ENCODE peak calls at places on chromosomes 16 and 17, in seven cellular contexts. X is pancreas; B is left lung; N is HepG2; W is CD4-positive, alpha-beta T cell; E is lower lobe of right lung; O is psoas muscle. D is an unnamed sample.

GRCh38 chr17:79183221-79184158 is 108.9 kb downstream of the ENGASE start:
- ATAC-seq in X (no peak), B (no peak), N (peak; percentile 28), W (no peak), E (no peak), O (no peak), D (no peak)

GRCh38 chr17:62067165-62068145 is 2.4 kb upstream of the MED13 start:
- ATAC-seq in X (peak; percentile 17), B (no peak), N (peak; percentile 29), W (no peak), E (no peak), O (no peak), D (no peak)

GRCh38 chr17:67365762-67366192 is 600 bp downstream of the PSMD12 start:
- ATAC-seq in X (peak; percentile 14), B (peak; percentile 22), N (peak; percentile 65), W (peak; percentile 27), E (peak; percentile 48), O (peak; percentile 62), D (no peak)

GRCh38 chr16:1953734-1954133 is 755 bp downstream of the RPL3L start:
- ATAC-seq in X (no peak), B (no peak), N (no peak), W (no peak), E (peak; percentile 11), O (peak; percentile 28), D (no peak)

GRCh38 chr17:32570081-32570396 is 83.2 kb downstream of the CDK5R1 start:
- ATAC-seq in X (no peak), B (no peak), N (no peak), W (no peak), E (no peak), O (no peak), D (no peak)

GRCh38 chr17:14318906-14319205 is 18.0 kb downstream of the HS3ST3B1 start:
- ATAC-seq in X (no peak), B (no peak), N (no peak), W (peak; percentile 61), E (no peak), O (no peak), D (no peak)

GRCh38 chr17:79427621-79428539 is 183.0 kb downstream of the RBFOX3 start:
- ATAC-seq in X (no peak), B (no peak), N (peak; percentile 43), W (no peak), E (no peak), O (no peak), D (no peak)

GRCh38 chr16:56945847-56946527 is 14.0 kb downstream of the HERPUD1 start:
- ATAC-seq in X (peak; percentile 31), B (peak; percentile 42), N (no peak), W (no peak), E (peak; percentile 29), O (no peak), D (no peak)

GRCh38 chr16:52591441-52592215 is 44.7 kb upstream of the TOX3 start:
- ATAC-seq in X (no peak), B (no peak), N (no peak), W (no peak), E (no peak), O (no peak), D (no peak)

GRCh38 chr16:80924372-80924978 is 82.2 kb downstream of the CMC2 start:
- ATAC-seq in X (peak; percentile 92), B (peak; percentile 60), N (peak; percentile 96), W (no peak), E (no peak), O (no peak), D (no peak)

GRCh38 chr17:17419621-17420020 is 57.2 kb upstream of the MED9 start:
- ATAC-seq in X (no peak), B (peak; percentile 21), N (no peak), W (no peak), E (no peak), O (no peak), D (no peak)

GRCh38 chr16:67339453-67339852 is 12.8 kb downstream of the LRRC36 start:
- ATAC-seq in X (no peak), B (no peak), N (no peak), W (no peak), E (no peak), O (no peak), D (no peak)

GRCh38 chr17:33481652-33482051 is 188.6 kb upstream of the ASIC2 start:
- ATAC-seq in X (no peak), B (no peak), N (no peak), W (no peak), E (no peak), O (no peak), D (no peak)

GRCh38 chr17:73822371-73822770 is 178.1 kb upstream of the SDK2 start:
- ATAC-seq in X (no peak), B (no peak), N (no peak), W (peak; percentile 48), E (no peak), O (no peak), D (no peak)

GRCh38 chr17:54891176-54891821 is 9.4 kb upstream of the TOM1L1 start:
- ATAC-seq in X (peak; percentile 92), B (peak; percentile 87), N (peak; percentile 94), W (no peak), E (peak; percentile 30), O (no peak), D (no peak)

DNA sequence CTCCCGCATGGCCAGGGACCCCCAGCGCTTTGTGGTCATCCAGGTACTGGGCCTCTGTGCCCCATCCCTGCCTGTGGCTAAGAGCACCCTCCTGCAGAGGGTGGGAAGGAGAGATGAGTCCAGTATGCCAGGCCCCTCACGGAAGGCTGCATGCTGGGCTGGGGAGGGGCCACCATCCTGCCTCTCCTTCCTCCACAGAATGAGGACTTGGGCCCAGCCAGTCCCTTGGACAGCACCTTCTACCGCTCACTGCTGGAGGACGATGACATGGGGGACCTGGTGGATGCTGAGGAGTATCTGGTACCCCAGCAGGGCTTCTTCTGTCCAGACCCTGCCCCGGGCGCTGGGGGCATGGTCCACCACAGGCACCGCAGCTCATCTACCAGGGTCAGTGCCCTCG is 3.7 kb downstream of the MIEN1 start:
- ATAC-seq in X (no peak), B (no peak), N (no peak), W (no peak), E (no peak), O (no peak), D (no peak)
- H3K27ac ChIP-seq in X (no peak overlapping the region), B (no peak overlapping the region), N (no peak overlapping the region), W (no peak overlapping the region), E (no peak overlapping the region), O (no peak overlapping the region), D (no peak overlapping the region)

DNA sequence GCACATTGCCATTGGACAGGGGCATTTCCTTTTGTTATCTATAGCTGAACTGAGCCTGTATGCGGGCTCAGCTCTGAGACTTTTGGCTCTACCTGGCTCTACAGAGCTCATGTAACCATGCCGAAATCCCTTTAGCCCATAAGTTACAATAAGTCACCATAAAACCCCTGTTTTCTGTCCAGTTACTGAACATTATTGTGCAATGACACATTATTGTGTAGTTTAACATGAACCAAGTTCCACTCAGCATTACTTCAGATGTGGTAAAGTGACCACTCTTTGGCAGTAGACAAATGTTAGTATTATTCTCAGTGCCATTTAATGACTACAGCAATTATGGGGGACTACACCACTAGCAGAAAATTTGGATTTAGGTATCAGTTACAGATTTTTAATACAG is 65.4 kb upstream of the RASL10B start:
- ATAC-seq in X (no peak), B (no peak), N (no peak), W (no peak), E (no peak), O (no peak), D (no peak)
- H3K27ac ChIP-seq in X (no peak overlapping the region), B (no peak overlapping the region), N (no peak overlapping the region), W (no peak overlapping the region), E (no peak overlapping the region), O (no peak overlapping the region), D (no peak overlapping the region)

GRCh38 chr17:80694992-80695912 is 150.6 kb downstream of the RPTOR start:
- ATAC-seq in X (peak; percentile 85), B (no peak), N (peak; percentile 63), W (peak; percentile 56), E (no peak), O (no peak), D (no peak)

GRCh38 chr17:80698297-80698696 is 153.7 kb downstream of the RPTOR start:
- ATAC-seq in X (no peak), B (no peak), N (no peak), W (no peak), E (no peak), O (no peak), D (no peak)

GRCh38 chr17:80695979-80696378 is 151.3 kb downstream of the RPTOR start:
- ATAC-seq in X (peak; percentile 36), B (no peak), N (no peak), W (no peak), E (no peak), O (no peak), D (no peak)

GRCh38 chr17:80696964-80697363 is 152.3 kb downstream of the RPTOR start:
- ATAC-seq in X (no peak), B (no peak), N (no peak), W (no peak), E (no peak), O (no peak), D (no peak)

DNA sequence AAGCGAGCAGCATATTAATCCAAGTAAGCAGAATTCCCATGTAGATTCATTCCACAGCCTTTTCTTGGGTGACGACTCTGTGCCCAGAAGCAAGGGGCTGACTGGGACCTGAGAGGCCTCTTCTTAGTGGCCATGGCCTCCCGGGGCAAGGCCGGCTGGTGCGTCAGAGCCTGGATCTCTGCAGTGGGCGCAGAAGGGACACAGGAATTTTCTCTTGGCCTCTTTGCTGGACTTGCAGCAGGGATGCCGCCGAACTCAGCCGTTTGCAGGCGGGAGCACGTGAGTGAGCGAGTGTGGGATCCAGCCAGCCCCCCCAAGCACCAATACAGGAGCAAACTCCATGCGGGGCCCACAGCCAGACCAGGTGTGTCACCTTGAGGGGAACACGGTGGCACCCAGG is 151.8 kb downstream of the RPTOR start:
- ATAC-seq in X (no peak), B (no peak), N (no peak), W (no peak), E (no peak), O (no peak), D (no peak)
- H3K27ac ChIP-seq in X (no peak overlapping the region), B (no peak overlapping the region), N (no peak overlapping the region), W (no peak overlapping the region), E (no peak overlapping the region), O (no peak overlapping the region), D (no peak overlapping the region)

GRCh38 chr17:50580636-50581035 is 20.1 kb downstream of the CACNA1G start:
- ATAC-seq in X (no peak), B (no peak), N (no peak), W (no peak), E (no peak), O (no peak), D (no peak)

GRCh38 chr17:50576864-50577263 is 16.3 kb downstream of the CACNA1G start:
- ATAC-seq in X (no peak), B (no peak), N (no peak), W (no peak), E (no peak), O (no peak), D (no peak)

GRCh38 chr17:50579399-50579798 is 18.9 kb downstream of the CACNA1G start:
- ATAC-seq in X (peak; percentile 68), B (no peak), N (no peak), W (no peak), E (no peak), O (no peak), D (no peak)

GRCh38 chr17:50577451-50577954 is 17.0 kb downstream of the CACNA1G start:
- ATAC-seq in X (no peak), B (no peak), N (no peak), W (no peak), E (no peak), O (no peak), D (no peak)

DNA sequence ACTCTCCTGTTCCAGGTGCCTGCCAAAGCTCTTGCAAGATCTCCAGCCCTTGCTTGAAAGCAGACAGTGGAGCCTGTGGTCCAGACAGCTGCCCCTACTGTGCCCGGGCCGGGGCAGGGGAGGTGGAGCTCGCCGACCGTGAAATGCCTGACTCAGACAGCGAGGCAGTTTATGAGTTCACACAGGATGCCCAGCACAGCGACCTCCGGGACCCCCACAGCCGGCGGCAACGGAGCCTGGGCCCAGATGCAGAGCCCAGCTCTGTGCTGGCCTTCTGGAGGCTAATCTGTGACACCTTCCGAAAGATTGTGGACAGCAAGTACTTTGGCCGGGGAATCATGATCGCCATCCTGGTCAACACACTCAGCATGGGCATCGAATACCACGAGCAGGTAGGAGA is 17.7 kb downstream of the CACNA1G start:
- ATAC-seq in X (no peak), B (no peak), N (no peak), W (no peak), E (no peak), O (no peak), D (no peak)
- H3K27ac ChIP-seq in X (no peak overlapping the region), B (no peak overlapping the region), N (no peak overlapping the region), W (no peak overlapping the region), E (no peak overlapping the region), O (no peak overlapping the region), D (no peak overlapping the region)